ENCODE peak calls at places on chromosomes 1 and 21, in eight cellular contexts. N is tibial artery, W is RWPE1, J is IMR-90, C is fibroblast of lung, F is cardiac fibroblast, M is neural crest cell, V is A549. U is an unnamed sample.

GRCh38 chr21:40671721-40672120 is 175.2 kb downstream of the DSCAM start:
- DNase-seq in N (no peak), W (no peak), J (no peak), C (peak), F (no peak), M (no peak), V (no peak), U (no peak)

GRCh38 chr1:230396966-230397365 is 29.2 kb downstream of the PGBD5 start:
- DNase-seq in N (no peak), W (no peak), J (no peak), C (no peak), F (no peak), M (no peak), V (no peak), U (no peak)

GRCh38 chr1:15848143-15848928 is 829 bp downstream of the SPEN start:
- DNase-seq in N (peak), W (no peak), J (peak), C (peak), F (peak), M (no peak), V (no peak), U (no peak)

GRCh38 chr1:94698341-94698740 is 121.8 kb upstream of the SLC44A3 start:
- DNase-seq in N (no peak), W (no peak), J (peak), C (peak), F (peak), M (no peak), V (peak), U (no peak)

GRCh38 chr21:45316871-45317400 is 29.2 kb upstream of the POFUT2 start:
- DNase-seq in N (peak), W (no peak), J (no peak), C (no peak), F (no peak), M (no peak), V (no peak), U (no peak)

GRCh38 chr21:42939581-42940413 is 14.4 kb upstream of the ERVH48-1 start:
- DNase-seq in N (peak), W (peak), J (peak), C (peak), F (peak), M (no peak), V (peak), U (no peak)

GRCh38 chr1:178397678-178398077 is 99.1 kb downstream of the CLEC20A start:
- DNase-seq in N (no peak), W (peak), J (peak), C (peak), F (peak), M (no peak), V (no peak), U (no peak)

GRCh38 chr1:112904071-112904830 is 51.7 kb downstream of the SLC16A1 start:
- DNase-seq in N (no peak), W (peak), J (peak), C (peak), F (peak), M (no peak), V (no peak), U (no peak)

GRCh38 chr1:234132799-234133198 is 228.3 kb downstream of the SLC35F3 start:
- DNase-seq in N (no peak), W (no peak), J (no peak), C (no peak), F (no peak), M (no peak), V (no peak), U (no peak)

GRCh38 chr1:234730542-234731370 is 120.8 kb upstream of the IRF2BP2 start:
- DNase-seq in N (no peak), W (no peak), J (no peak), C (no peak), F (no peak), M (no peak), V (no peak), U (peak)

GRCh38 chr1:1073743-1074587 is at the start of gene RNF223:
- DNase-seq in N (no peak), W (peak), J (no peak), C (no peak), F (no peak), M (no peak), V (no peak), U (no peak)

GRCh38 chr1:167755568-167756145 is 33.9 kb downstream of the MPZL1 start:
- DNase-seq in N (no peak), W (no peak), J (no peak), C (no peak), F (no peak), M (no peak), V (no peak), U (no peak)

GRCh38 chr1:8420318-8420717 is 102.4 kb downstream of the SLC45A1 start:
- DNase-seq in N (no peak), W (no peak), J (no peak), C (no peak), F (no peak), M (no peak), V (no peak), U (no peak)

GRCh38 chr1:60942291-60942690 is 140.1 kb upstream of the NFIA start:
- DNase-seq in N (no peak), W (peak), J (no peak), C (no peak), F (no peak), M (no peak), V (no peak), U (no peak)

GRCh38 chr1:216566809-216567208 is 143.6 kb upstream of the USH2A start:
- DNase-seq in N (no peak), W (no peak), J (peak), C (peak), F (peak), M (no peak), V (no peak), U (no peak)

GRCh38 chr21:31387560-31388186 is 43.6 kb upstream of the TIAM1 start:
- DNase-seq in N (no peak), W (no peak), J (no peak), C (no peak), F (no peak), M (no peak), V (no peak), U (no peak)

GRCh38 chr1:2221271-2221670 is 6.8 kb upstream of the SKI start:
- DNase-seq in N (no peak), W (no peak), J (no peak), C (no peak), F (no peak), M (no peak), V (no peak), U (no peak)

GRCh38 chr1:191320062-191320461 is 838.2 kb upstream of the RGS18 start:
- DNase-seq in N (no peak), W (no peak), J (no peak), C (peak), F (no peak), M (no peak), V (no peak), U (no peak)

GRCh38 chr21:44299085-44299457 is 782 bp upstream of the PFKL start:
- DNase-seq in N (no peak), W (no peak), J (peak), C (peak), F (peak), M (no peak), V (no peak), U (no peak)

GRCh38 chr21:44297525-44298290 is 2.1 kb upstream of the PFKL start:
- DNase-seq in N (peak), W (peak), J (peak), C (peak), F (peak), M (peak), V (peak), U (peak)

GRCh38 chr21:44299458-44300261 is at the start of gene PFKL:
- DNase-seq in N (peak), W (peak), J (peak), C (peak), F (peak), M (peak), V (peak), U (peak)

GRCh38 chr21:44296916-44297315 is 2.9 kb upstream of the PFKL start:
- DNase-seq in N (no peak), W (no peak), J (no peak), C (no peak), F (no peak), M (no peak), V (no peak), U (no peak)

DNA sequence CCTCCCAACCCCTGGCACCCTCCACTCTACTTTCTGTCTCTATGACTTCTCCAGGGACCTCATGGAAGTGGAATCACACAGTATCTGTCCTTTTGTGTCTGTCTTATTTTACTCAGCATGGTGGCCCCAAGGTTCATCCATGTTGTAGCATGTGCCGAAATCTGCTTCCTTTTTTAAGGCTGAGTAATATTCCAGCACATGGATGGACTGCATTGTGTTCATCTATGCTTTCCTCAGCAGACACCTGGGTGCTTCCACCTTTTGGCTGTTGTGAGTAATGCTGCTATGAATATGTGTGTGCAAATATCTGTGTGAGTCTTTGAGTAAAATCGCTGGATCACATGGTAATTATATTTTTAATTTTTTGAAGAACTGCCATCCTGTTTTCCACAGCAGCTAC is 1.6 kb upstream of the PFKL start:
- DNase-seq in N (no peak), W (no peak), J (peak), C (no peak), F (peak), M (no peak), V (no peak), U (no peak)
- TF ChIP-seq CTCF in N (no peak), W (no peak), J (peak), C (no peak), F (peak), M (no peak), V (no peak), U (peak)

GRCh38 chr1:226987179-226987536 is 47.1 kb downstream of the COQ8A start:
- DNase-seq in N (no peak), W (no peak), J (no peak), C (no peak), F (no peak), M (no peak), V (no peak), U (no peak)
- TF ChIP-seq CTCF in N (no peak), W (no peak), J (no peak), C (no peak), F (no peak), M (no peak), V (no peak), U (no peak)

DNA sequence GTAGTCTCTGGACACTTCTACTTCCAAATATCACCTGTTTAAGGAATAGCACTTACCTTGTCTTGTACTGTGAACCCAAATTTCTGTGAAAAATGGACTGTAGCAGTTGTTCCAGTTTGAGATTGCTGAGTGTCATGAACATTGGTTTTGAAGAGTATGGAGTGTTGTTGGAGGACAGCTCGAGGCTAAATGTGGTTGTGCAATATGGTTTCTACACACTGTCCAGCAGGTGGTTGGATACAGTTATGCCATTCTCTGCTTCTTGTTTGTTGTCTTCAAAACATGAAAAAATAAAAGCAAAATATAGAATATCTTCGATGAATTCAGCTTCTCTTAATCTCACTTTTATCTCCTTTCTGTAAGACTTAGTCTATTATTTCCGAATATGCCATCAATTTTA is 67.1 kb downstream of the DDR2 start:
- DNase-seq in N (no peak), W (no peak), J (no peak), C (no peak), F (no peak), M (no peak), V (no peak), U (no peak)
- TF ChIP-seq CTCF in N (no peak), W (no peak), J (no peak), C (no peak), F (no peak), M (no peak), V (no peak), U (no peak)

GRCh38 chr1:201649776-201650607 is 111.1 kb downstream of the NAV1 start:
- DNase-seq in N (peak), W (peak), J (peak), C (peak), F (peak), M (peak), V (peak), U (no peak)
- TF ChIP-seq CTCF in N (no peak), W (no peak), J (no peak), C (no peak), F (no peak), M (peak), V (no peak), U (no peak)

U was measured in GM13977.